ENCODE peak calls at places on chromosome X, in four cellular contexts. N is testis, J is HFFc6, O is stomach. U is an unnamed sample.

GRCh38 chrX:39258331-39258730 is 457.1 kb downstream of the MID1IP1 start:
- DNase-seq in N (no peak), J (no peak), O (no peak), U (no peak)

GRCh38 chrX:1465261-1466231 is 12.8 kb upstream of the ASMTL start:
- DNase-seq in N (no peak), J (no peak), O (peak), U (peak)

GRCh38 chrX:120726294-120726693 is 96.4 kb upstream of the C1GALT1C1 start:
- DNase-seq in N (no peak), J (no peak), O (no peak), U (no peak)

GRCh38 chrX:39969826-39970569 is 127.8 kb downstream of the BCOR start:
- DNase-seq in N (no peak), J (no peak), O (no peak), U (no peak)

GRCh38 chrX:1527457-1527856 is 9.5 kb downstream of the P2RY8 start:
- DNase-seq in N (no peak), J (no peak), O (no peak), U (no peak)

GRCh38 chrX:132615396-132616131 is 126.7 kb upstream of the MBNL3 start:
- DNase-seq in N (peak), J (peak), O (peak), U (peak)

GRCh38 chrX:36534900-36535299 is 473.3 kb upstream of the FAM47C start:
- DNase-seq in N (no peak), J (no peak), O (no peak), U (no peak)

GRCh38 chrX:80246273-80246672 is 174.0 kb upstream of the TENT5D start:
- DNase-seq in N (no peak), J (no peak), O (no peak), U (no peak)

GRCh38 chrX:74015379-74016019 is 288.5 kb upstream of the ZCCHC13 start:
- DNase-seq in N (peak), J (peak), O (peak), U (peak)

GRCh38 chrX:10414872-10415703 is 205.3 kb downstream of the MID1 start:
- DNase-seq in N (no peak), J (peak), O (no peak), U (no peak)

GRCh38 chrX:133726211-133726630 is 259.2 kb downstream of the GPC3 start:
- DNase-seq in N (no peak), J (peak), O (no peak), U (no peak)

GRCh38 chrX:31563792-31564191 is 492.0 kb upstream of the FTHL17 start:
- DNase-seq in N (no peak), J (no peak), O (no peak), U (no peak)

GRCh38 chrX:16436348-16437188 is 213.4 kb upstream of the S100G start:
- DNase-seq in N (peak), J (peak), O (peak), U (peak)

GRCh38 chrX:133926809-133927208 is 58.6 kb downstream of the GPC3 start:
- DNase-seq in N (no peak), J (no peak), O (no peak), U (no peak)

GRCh38 chrX:13485167-13485566 is 84.2 kb upstream of the EGFL6 start:
- DNase-seq in N (no peak), J (no peak), O (no peak), U (no peak)

GRCh38 chrX:75107863-75108509 is 48.1 kb downstream of the ABCB7 start:
- DNase-seq in N (no peak), J (no peak), O (no peak), U (no peak)

GRCh38 chrX:53714580-53715335 is 28.2 kb upstream of the HUWE1 start:
- DNase-seq in N (no peak), J (no peak), O (peak), U (no peak)

GRCh38 chrX:20514358-20514757 is 247.6 kb upstream of the RPS6KA3 start:
- DNase-seq in N (no peak), J (peak), O (no peak), U (no peak)

GRCh38 chrX:119706616-119707015 is 13.6 kb upstream of the SEPTIN6 start:
- DNase-seq in N (no peak), J (no peak), O (no peak), U (no peak)

GRCh38 chrX:102155806-102156179 is at the start of gene BEX5:
- DNase-seq in N (peak), J (no peak), O (peak), U (peak)

GRCh38 chrX:56800307-56800706 is 71.3 kb downstream of the NBDY start:
- DNase-seq in N (no peak), J (no peak), O (no peak), U (no peak)

GRCh38 chrX:91414710-91415109 is 19.9 kb upstream of the PABPC5 start:
- DNase-seq in N (peak), J (no peak), O (no peak), U (no peak)
- TF ChIP-seq CTCF in N (peak), J (no peak), O (no peak), U (peak)

DNA sequence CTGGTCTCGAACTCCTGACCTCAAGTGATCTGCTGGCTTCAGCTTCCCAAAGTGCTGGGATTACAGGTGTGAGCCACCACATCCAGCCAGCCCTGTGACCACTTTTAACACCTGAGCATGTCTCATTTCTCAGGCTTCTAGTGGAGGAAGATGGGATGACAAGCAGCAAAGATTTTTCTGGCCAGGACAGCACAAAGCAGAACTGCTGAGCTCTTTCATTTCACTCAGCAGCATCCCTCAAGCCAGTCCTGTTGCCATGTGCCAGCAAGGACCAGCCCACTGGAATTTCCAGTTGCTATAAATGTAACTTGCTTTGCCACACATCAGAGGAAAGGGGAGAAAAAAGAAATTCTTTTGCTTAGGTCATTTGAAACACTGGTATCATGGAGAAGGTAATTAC is 75.9 kb downstream of the SLC9A7 start:
- DNase-seq in N (no peak), J (no peak), O (no peak), U (no peak)
- TF ChIP-seq CTCF in N (no peak), J (peak), O (no peak), U (no peak)

DNA sequence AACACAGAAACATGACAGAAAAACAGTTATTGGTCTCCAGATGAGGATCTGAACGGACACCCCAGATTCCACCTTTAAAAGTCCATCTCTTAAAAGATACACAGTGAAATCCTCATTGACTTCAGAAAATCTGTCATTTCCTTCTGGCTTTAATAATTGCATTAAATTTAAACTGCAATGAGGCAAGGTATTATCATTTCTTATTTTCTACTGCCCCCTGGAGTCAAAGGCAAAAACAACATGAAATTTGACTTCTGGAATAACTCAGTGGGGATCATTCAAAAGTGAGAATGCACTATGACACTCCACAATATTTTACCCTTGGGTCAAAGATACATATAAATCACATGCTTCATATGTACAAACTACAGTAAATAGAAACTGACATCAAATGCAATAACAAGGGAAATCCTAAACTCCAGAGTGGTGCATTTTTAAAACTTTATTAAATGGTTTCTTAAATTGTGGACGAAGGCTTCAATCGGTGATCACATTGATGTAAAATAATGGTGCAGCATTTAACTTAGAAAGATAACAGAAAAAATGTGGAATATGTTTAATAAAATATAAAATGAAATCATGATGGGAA is 56.4 kb upstream of the SPANXN1 start:
- DNase-seq in N (no peak), J (no peak), O (no peak), U (no peak)
- TF ChIP-seq CTCF in N (peak), J (peak), O (no peak), U (peak)

GRCh38 chrX:68665502-68665901 is 18.0 kb downstream of the STARD8 start:
- DNase-seq in N (peak), J (no peak), O (no peak), U (no peak)
- TF ChIP-seq CTCF in N (no peak), J (no peak), O (no peak), U (no peak)

GRCh38 chrX:55159556-55159955 is 60.6 kb upstream of the PAGE5 start:
- DNase-seq in N (no peak), J (no peak), O (no peak), U (no peak)

GRCh38 chrX:55161581-55161980 is 58.6 kb upstream of the PAGE5 start:
- DNase-seq in N (no peak), J (no peak), O (no peak), U (no peak)

GRCh38 chrX:55163171-55163570 is 57.0 kb upstream of the PAGE5 start:
- DNase-seq in N (no peak), J (no peak), O (no peak), U (no peak)

DNA sequence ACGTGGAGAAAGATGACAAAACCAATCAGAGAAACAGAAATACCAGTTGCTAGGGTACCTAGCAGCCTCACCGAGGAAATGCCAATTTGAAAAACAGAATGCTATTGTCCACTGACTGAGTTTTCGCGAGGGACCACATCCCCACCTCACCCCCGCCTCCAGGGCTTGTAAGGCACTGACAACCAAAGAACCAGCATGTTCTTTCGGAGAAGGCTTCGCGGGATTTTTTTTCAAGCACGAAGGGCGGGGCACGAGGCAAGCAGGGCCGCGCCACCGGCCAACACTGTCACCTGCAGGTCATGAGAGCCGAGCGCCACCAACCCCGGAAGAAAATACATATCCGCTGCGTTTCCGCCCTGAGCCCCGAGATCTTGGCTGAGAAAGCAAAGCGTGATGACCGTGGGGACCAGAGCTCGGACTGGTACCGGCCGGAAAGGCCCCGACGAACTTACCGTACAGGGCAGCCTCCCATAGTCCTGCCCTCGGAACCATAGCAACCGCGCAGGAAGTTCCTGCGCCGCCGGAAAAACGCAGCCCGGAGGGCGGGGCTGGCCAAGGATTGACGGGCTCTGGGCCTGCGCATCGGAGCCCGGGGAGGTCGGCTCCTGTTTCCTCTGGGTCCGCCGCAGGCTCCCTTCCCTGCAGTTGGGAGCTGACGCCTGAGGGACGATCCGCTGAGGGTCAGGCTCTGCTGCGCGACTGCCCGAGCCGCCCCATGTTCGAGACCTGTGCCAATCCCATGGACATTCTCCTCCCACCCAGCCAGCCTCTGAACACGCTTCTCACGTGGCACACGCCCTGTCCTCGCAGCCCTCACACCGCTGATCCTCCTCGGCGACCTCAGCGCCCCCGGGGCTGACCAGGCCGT is 59.2 kb upstream of the PAGE5 start:
- DNase-seq in N (peak), J (peak), O (peak), U (peak)
- TF ChIP-seq CTCF in N (peak), J (peak), O (no peak), U (peak)

DNA sequence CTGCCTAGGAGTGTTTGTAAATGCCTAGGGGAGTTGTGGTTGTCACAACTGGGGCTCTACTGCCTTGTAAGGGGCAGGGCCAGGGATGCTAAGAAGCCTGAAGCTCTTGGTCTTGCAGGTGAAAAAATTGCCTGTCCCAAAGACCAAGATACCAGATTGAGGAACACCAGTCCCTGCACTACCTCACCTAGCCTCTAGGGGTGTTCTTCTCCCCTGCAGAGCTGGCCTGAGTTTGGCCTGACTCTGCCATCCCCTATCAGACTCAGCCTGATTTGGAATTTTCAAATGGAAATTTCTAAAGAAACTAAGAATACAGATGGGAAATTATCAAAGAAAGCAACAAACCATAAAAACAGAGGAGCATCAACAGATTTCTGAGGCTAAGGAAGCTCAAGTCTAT is 90.4 kb downstream of the ZC4H2 start:
- DNase-seq in N (peak), J (no peak), O (no peak), U (no peak)
- TF ChIP-seq CTCF in N (peak), J (peak), O (peak), U (peak)